ENCODE peak calls at places on chromosomes 6 and 20, in five cellular contexts. I is bronchial epithelial cell; U is activated CD8-positive, alpha-beta T cell treated with anti-CD3 and anti-CD28 coated beads for 36 hours; T is stomach; W is cardiac fibroblast. G is an unnamed sample.

GRCh38 chr20:61387204-61387958 is 135.3 kb downstream of the CDH4 start:
- DNase-seq in T (no peak), I (peak; percentile 68), U (peak; percentile 4), W (peak; percentile 12), G (peak; percentile 78)

GRCh38 chr6:107318100-107318736 is 141.1 kb downstream of the PDSS2 start:
- DNase-seq in W (peak; percentile 75), U (peak; percentile 66), I (peak; percentile 50), T (peak; percentile 51), G (peak; percentile 69)

GRCh38 chr6:138541793-138542481 is 42.6 kb upstream of the NHSL1 start:
- DNase-seq in I (no peak), U (no peak), T (no peak), W (peak; percentile 40), G (no peak)

GRCh38 chr6:90219168-90219985 is 77.3 kb downstream of the BACH2 start:
- DNase-seq in I (peak; percentile 70), U (peak; percentile 53), T (no peak), W (peak; percentile 44), G (peak; percentile 5)

GRCh38 chr6:46914279-46914810 is 7.4 kb downstream of the ADGRF5 start:
- DNase-seq in T (no peak), U (no peak), W (no peak), I (peak; percentile 18), G (no peak)

GRCh38 chr6:40983752-40984151 is 55.3 kb downstream of the UNC5CL start:
- DNase-seq in T (no peak), U (no peak), I (no peak), W (no peak), G (no peak)

GRCh38 chr6:149716584-149716983 is 1.3 kb downstream of the LATS1 start:
- DNase-seq in W (peak; percentile 27), I (peak; percentile 22), U (no peak), T (no peak), G (peak; percentile 18)

GRCh38 chr6:25375125-25375524 is 96.0 kb downstream of the CARMIL1 start:
- DNase-seq in W (no peak), U (no peak), I (no peak), T (no peak), G (no peak)

GRCh38 chr6:7500737-7501282 is 40.7 kb upstream of the DSP start:
- DNase-seq in I (no peak), U (no peak), W (no peak), T (no peak), G (no peak)

GRCh38 chr6:45507156-45507555 is 129.4 kb upstream of the SUPT3H start:
- DNase-seq in W (no peak), I (peak; percentile 92), U (no peak), T (no peak), G (peak; percentile 30)

GRCh38 chr20:14925286-14925685 is 587.9 kb upstream of the FLRT3 start:
- DNase-seq in U (no peak), I (peak; percentile 65), W (no peak), T (no peak), G (peak; percentile 27)

GRCh38 chr6:70673054-70673453 is 5.4 kb downstream of the SMAP1 start:
- DNase-seq in W (no peak), U (no peak), I (no peak), T (no peak), G (no peak)

GRCh38 chr20:58236612-58237317 is 8.3 kb upstream of the ANKRD60 start:
- DNase-seq in U (peak; percentile 91), I (peak; percentile 23), W (peak; percentile 79), T (peak; percentile 75), G (peak; percentile 71)

GRCh38 chr6:11810039-11810541 is 31.5 kb upstream of the ADTRP start:
- DNase-seq in U (no peak), W (peak; percentile 89), T (peak; percentile 91), I (peak; percentile 92), G (peak; percentile 98)

GRCh38 chr20:25022680-25023079 is 30.1 kb upstream of the APMAP start:
- DNase-seq in I (peak; percentile 87), U (no peak), W (no peak), T (peak; percentile 92), G (peak; percentile 84)

GRCh38 chr6:109015185-109015584 is 79.5 kb downstream of the SESN1 start:
- DNase-seq in T (no peak), W (no peak), U (no peak), I (peak; percentile 78), G (no peak)

GRCh38 chr6:21085643-21086042 is 507.9 kb upstream of the SOX4 start:
- DNase-seq in W (no peak), I (no peak), U (no peak), T (no peak), G (no peak)

GRCh38 chr20:38883081-38883980 is 42.9 kb upstream of the FAM83D start:
- DNase-seq in U (no peak), W (peak; percentile 25), T (no peak), I (no peak), G (peak; percentile 43)

GRCh38 chr20:49989234-49990065 is 6.7 kb downstream of the SNAI1 start:
- DNase-seq in T (no peak), W (peak; percentile 95), U (no peak), I (no peak), G (no peak)

GRCh38 chr6:112408522-112408921 is 61.4 kb downstream of the RFPL4B start:
- DNase-seq in W (no peak), I (no peak), U (no peak), T (no peak), G (no peak)

GRCh38 chr6:27479319-27480182 is 6.6 kb upstream of the ZNF184 start:
- DNase-seq in W (peak; percentile 98), T (peak; percentile 63), U (peak; percentile 86), I (peak; percentile 89), G (peak; percentile 87)

GRCh38 chr6:81401970-81402690 is 350.4 kb downstream of the TENT5A start:
- DNase-seq in I (no peak), U (no peak), T (no peak), W (peak; percentile 44), G (no peak)

GRCh38 chr20:20578838-20579237 is 133.6 kb downstream of the RALGAPA2 start:
- DNase-seq in T (no peak), U (no peak), W (no peak), I (no peak), G (no peak)

GRCh38 chr20:20582733-20583132 is 129.7 kb downstream of the RALGAPA2 start:
- DNase-seq in W (no peak), I (no peak), U (no peak), T (no peak), G (no peak)

DNA sequence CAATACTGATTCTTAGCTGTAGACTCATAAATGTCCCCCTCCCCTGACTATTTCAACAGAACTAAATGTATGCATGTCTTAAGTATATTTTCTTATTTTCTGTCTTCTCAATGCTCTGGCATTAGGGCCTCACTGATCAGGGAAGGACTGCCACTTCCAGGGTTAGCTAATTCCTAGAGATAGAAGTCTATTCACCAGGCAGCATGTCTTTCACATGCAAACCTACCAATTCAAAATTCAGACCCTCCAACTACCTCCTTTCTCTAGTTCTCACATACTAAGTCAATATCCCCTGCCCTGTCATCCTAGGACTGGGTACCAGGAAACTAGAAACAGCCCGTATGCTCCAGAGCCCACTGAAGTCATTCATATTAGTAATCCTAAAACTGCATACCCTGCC is 132.3 kb downstream of the RALGAPA2 start:
- DNase-seq in T (no peak), W (no peak), U (no peak), I (no peak), G (no peak)
- TF ChIP-seq CTCF in T (no peak), W (no peak), U (no peak), I (no peak), G (no peak)

GRCh38 chr6:42929088-42929927 is at the start of gene CNPY3:
- DNase-seq in I (peak; percentile 96), T (peak; percentile 94), U (peak; percentile 98), W (peak; percentile 96), G (peak; percentile 97)

GRCh38 chr6:42923656-42924055 is 5.6 kb upstream of the CNPY3 start:
- DNase-seq in W (peak; percentile 83), I (no peak), U (no peak), T (no peak), G (no peak)

GRCh38 chr6:42928748-42929087 is 562 bp upstream of the CNPY3 start:
- DNase-seq in I (no peak), W (no peak), T (no peak), U (no peak), G (no peak)

GRCh38 chr6:42921801-42922200 is 5.9 kb downstream of the PTCRA start:
- DNase-seq in I (no peak), T (no peak), U (no peak), W (no peak), G (no peak)

GRCh38 chr6:42925248-42925857 is 3.9 kb upstream of the CNPY3 start:
- DNase-seq in U (no peak), W (no peak), T (no peak), I (no peak), G (no peak)
- TF ChIP-seq CTCF in U (no peak), W (no peak), T (no peak), I (no peak), G (no peak)

GRCh38 chr6:33609444-33610034 is 11.6 kb upstream of the ITPR3 start:
- DNase-seq in I (peak; percentile 31), U (no peak), T (peak; percentile 50), W (peak; percentile 79), G (peak; percentile 39)

GRCh38 chr6:33606642-33607041 is 14.5 kb upstream of the ITPR3 start:
- DNase-seq in I (no peak), U (no peak), T (no peak), W (no peak), G (no peak)

GRCh38 chr6:33609019-33609418 is 12.1 kb upstream of the ITPR3 start:
- DNase-seq in I (no peak), U (no peak), T (no peak), W (no peak), G (no peak)

GRCh38 chr6:33607126-33607783 is 13.9 kb upstream of the ITPR3 start:
- DNase-seq in T (no peak), U (no peak), W (no peak), I (no peak), G (no peak)

GRCh38 chr6:33607784-33608161 is 13.3 kb upstream of the ITPR3 start:
- DNase-seq in T (peak; percentile 55), I (peak; percentile 30), U (peak; percentile 70), W (no peak), G (peak; percentile 71)
- TF ChIP-seq CTCF in T (no peak), I (peak; percentile 51), U (peak; percentile 40), W (peak; percentile 17), G (peak; percentile 42)

DNA sequence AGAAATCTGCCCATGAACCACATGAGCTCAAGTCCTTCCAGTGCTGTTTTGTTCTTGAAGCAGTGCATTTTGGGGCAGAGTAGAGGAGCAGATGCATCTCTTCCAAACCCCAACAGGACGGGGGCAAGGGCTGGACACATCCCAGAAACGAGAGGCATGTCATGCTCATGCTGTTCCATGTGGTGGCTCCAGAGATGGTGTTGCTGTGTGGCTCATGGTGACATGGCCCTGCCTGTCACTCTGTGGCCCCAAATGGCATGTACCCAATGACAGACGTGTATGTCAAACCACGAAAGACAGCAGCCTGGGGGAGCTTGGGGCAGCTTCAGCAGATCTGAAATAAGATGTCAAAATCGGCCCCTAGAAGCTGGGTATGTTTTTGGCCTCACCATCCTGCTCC is 46.3 kb downstream of the NRN1 start:
- DNase-seq in W (no peak), I (no peak), T (no peak), U (peak; percentile 7), G (no peak)
- TF ChIP-seq CTCF in W (no peak), I (no peak), T (no peak), U (no peak), G (no peak)

G was measured in MCF 10A.